ENCODE peak calls at places on chromosomes 1 and 21, in four cellular contexts. Q is HEK293T, Y is K562, E is HepG2. O is an unnamed sample.

GRCh38 chr1:113369715-113370114 is 20.6 kb upstream of the MAGI3 start:
- DNase-seq in Q (no peak), Y (no peak), E (no peak), O (no peak)

GRCh38 chr1:77063118-77063517 is 156.1 kb downstream of the PIGK start:
- DNase-seq in Q (no peak), Y (no peak), E (no peak), O (no peak)

GRCh38 chr1:201475121-201475520 is 6.1 kb upstream of the PHLDA3 start:
- DNase-seq in Q (no peak), Y (no peak), E (peak; percentile 29), O (no peak)

GRCh38 chr1:166164995-166165660 is 1.7 kb downstream of the FAM78B start:
- DNase-seq in Q (peak; percentile 68), Y (peak; percentile 62), E (peak; percentile 8), O (no peak)

GRCh38 chr21:25862596-25862995 is 127.8 kb downstream of the GABPA start:
- DNase-seq in Q (peak; percentile 45), Y (peak; percentile 43), E (peak; percentile 12), O (no peak)

GRCh38 chr1:209880051-209880450 is 52.3 kb downstream of the UTP25 start:
- DNase-seq in Q (no peak), Y (no peak), E (no peak), O (no peak)

GRCh38 chr1:153670257-153670858 is 435 bp downstream of the ILF2 start:
- DNase-seq in Q (no peak), Y (peak; percentile 73), E (no peak), O (no peak)

GRCh38 chr1:157484573-157484972 is 67.7 kb downstream of the FCRL5 start:
- DNase-seq in Q (no peak), Y (no peak), E (no peak), O (no peak)

GRCh38 chr1:44714944-44715571 is 15.9 kb downstream of the RNU5D-1 start:
- DNase-seq in Q (peak; percentile 80), Y (peak; percentile 86), E (peak; percentile 72), O (peak; percentile 71)

GRCh38 chr1:246597340-246597739 is 31.1 kb downstream of the CNST start:
- DNase-seq in Q (no peak), Y (no peak), E (peak; percentile 18), O (no peak)

GRCh38 chr1:6037338-6037762 is 8.3 kb upstream of the KCNAB2 start:
- DNase-seq in Q (no peak), Y (no peak), E (no peak), O (no peak)

GRCh38 chr1:71364236-71364635 is 283.4 kb upstream of the ZRANB2 start:
- DNase-seq in Q (no peak), Y (no peak), E (no peak), O (no peak)

GRCh38 chr1:33814166-33814565 is 49.7 kb upstream of the HMGB4 start:
- DNase-seq in Q (no peak), Y (no peak), E (no peak), O (no peak)

GRCh38 chr1:218380125-218380977 is 35.2 kb downstream of the TGFB2 start:
- DNase-seq in Q (no peak), Y (no peak), E (peak; percentile 87), O (no peak)

GRCh38 chr21:29812947-29813346 is 126.8 kb downstream of the GRIK1 start:
- DNase-seq in Q (no peak), Y (no peak), E (no peak), O (no peak)

GRCh38 chr1:56931686-56932085 is 34.1 kb downstream of the C8B start:
- DNase-seq in Q (no peak), Y (no peak), E (no peak), O (no peak)

GRCh38 chr1:203278087-203278884 is 27.0 kb upstream of the BTG2 start:
- DNase-seq in Q (no peak), Y (peak; percentile 43), E (no peak), O (no peak)

GRCh38 chr1:72284398-72285073 is 2.2 kb upstream of the NEGR1 start:
- DNase-seq in Q (peak; percentile 55), Y (no peak), E (peak; percentile 13), O (no peak)

GRCh38 chr1:94947453-94947852 is 20.5 kb upstream of the CNN3 start:
- DNase-seq in Q (no peak), Y (no peak), E (no peak), O (no peak)

GRCh38 chr1:4380564-4381168 is 273.7 kb upstream of the AJAP1 start:
- DNase-seq in Q (no peak), Y (no peak), E (peak; percentile 32), O (no peak)

GRCh38 chr21:35048183-35048601 is 910 bp downstream of the RUNX1 start:
- DNase-seq in Q (no peak), Y (no peak), E (no peak), O (no peak)

GRCh38 chr1:160206421-160207117 is 1.4 kb downstream of the PEA15 start:
- DNase-seq in Q (no peak), Y (no peak), E (no peak), O (no peak)

GRCh38 chr1:179760521-179760920 is 17.4 kb downstream of the FAM163A start:
- DNase-seq in Q (no peak), Y (no peak), E (no peak), O (no peak)

GRCh38 chr1:236009193-236009592 is 55.7 kb downstream of the NID1 start:
- DNase-seq in Q (no peak), Y (no peak), E (no peak), O (no peak)

GRCh38 chr1:163315773-163316374 is 5.9 kb upstream of the NUF2 start:
- DNase-seq in Q (peak; percentile 12), Y (no peak), E (peak; percentile 31), O (no peak)

GRCh38 chr21:18069875-18070274 is 174.8 kb upstream of the CHODL start:
- DNase-seq in Q (no peak), Y (no peak), E (no peak), O (no peak)

GRCh38 chr1:26574690-26575349 is 45.3 kb downstream of the RPS6KA1 start:
- DNase-seq in Q (no peak), Y (no peak), E (no peak), O (no peak)

GRCh38 chr21:31873696-31874599 is 1.1 kb downstream of the HUNK start:
- DNase-seq in Q (peak; percentile 80), Y (peak; percentile 76), E (no peak), O (no peak)

GRCh38 chr1:205396972-205397616 is 24.8 kb downstream of the LEMD1 start:
- DNase-seq in Q (peak; percentile 82), Y (peak; percentile 70), E (peak; percentile 64), O (peak; percentile 8)

GRCh38 chr21:46221664-46222435 is 6.7 kb downstream of the LSS start:
- DNase-seq in Q (no peak), Y (no peak), E (no peak), O (no peak)

GRCh38 chr1:232911027-232911599 is 39.3 kb upstream of the NTPCR start:
- DNase-seq in Q (no peak), Y (no peak), E (no peak), O (no peak)
- TF ChIP-seq FOXK2 in Q (no peak), Y (no peak), E (no peak), O (no peak)

DNA sequence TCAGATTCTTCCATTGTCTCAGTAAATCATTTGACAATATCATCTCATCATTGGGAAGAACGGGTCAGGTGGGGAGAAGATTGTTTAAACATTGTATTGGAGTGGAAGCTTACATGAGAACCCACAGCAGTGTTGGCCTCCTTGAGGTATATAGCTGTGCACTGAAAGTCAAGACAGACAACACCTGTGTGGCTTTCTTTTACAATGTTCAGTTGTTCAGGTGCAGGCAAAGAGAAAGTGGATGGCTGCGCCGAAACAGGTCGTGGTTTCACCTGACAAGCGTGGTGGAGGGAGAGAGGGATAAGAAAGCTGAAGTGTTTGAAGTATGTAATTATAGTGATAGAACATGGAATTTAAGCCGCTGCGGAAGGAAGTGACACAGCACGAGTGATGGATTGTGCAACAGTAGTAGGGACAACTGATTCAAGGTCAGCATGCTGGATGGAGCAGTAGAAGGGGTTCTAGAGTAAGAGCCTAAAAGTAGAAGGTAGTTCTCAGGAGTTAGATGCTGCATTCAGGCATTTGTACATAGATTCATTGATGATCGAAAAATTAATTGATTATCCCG is 25.6 kb downstream of the FMN2 start:
- DNase-seq in Q (no peak), Y (no peak), E (no peak), O (no peak)
- TF ChIP-seq FOXK2 in Q (no peak), Y (no peak), E (no peak), O (no peak)

DNA sequence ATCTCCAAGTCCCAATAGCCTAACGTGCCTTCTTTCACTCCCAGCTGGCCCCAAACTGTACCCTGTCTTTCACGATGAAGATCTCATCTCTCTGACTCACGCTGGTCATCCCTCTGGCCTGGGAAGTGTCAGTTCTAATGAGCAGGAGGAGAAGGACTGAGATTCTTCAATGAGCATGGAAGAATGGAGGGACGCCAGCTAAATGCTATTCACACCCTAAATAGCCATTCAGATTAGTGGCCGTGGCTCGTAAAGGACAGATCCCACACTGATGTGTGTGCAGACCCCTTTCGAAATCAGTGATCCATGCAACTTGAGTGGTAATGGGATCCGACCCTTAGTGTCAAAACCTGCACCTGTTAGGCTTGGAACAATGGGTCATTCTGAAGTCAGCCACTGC is 75.9 kb upstream of the SMYD2 start:
- DNase-seq in Q (no peak), Y (no peak), E (no peak), O (no peak)
- TF ChIP-seq FOXK2 in Q (no peak), Y (no peak), E (no peak), O (no peak)

GRCh38 chr1:36542024-36542961 is 59.6 kb upstream of the CSF3R start:
- DNase-seq in Q (no peak), Y (no peak), E (no peak), O (no peak)
- TF ChIP-seq FOXK2 in Q (no peak), Y (no peak), E (no peak), O (no peak)

DNA sequence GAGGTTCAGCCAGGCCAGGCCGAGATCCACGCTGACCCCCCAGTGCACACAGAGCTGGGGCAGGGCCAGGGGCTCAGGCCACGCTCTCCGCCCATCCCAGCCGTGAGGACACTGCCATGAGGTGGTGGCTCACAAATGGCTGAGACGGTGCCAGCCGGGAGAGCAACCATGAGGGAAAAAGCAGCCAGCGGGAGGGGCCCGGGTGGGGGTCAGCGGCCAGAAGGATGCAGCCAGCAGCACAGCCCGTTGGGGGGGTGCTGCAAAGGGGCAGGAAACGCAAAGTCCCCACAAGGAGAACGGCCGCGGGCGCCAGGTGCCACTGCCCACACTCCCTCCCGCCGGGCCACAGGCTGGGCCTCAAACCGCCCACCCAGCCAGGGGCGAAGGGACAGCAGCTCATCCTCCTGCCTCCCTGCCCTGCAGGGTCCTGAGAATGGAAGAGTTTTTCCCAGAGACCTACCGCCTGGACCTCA is 8.3 kb downstream of the TTLL10 start:
- DNase-seq in Q (no peak), Y (no peak), E (no peak), O (no peak)
- TF ChIP-seq FOXK2 in Q (no peak), Y (no peak), E (no peak), O (no peak)

GRCh38 chr21:39472211-39472610 is 20.4 kb downstream of the SH3BGR start:
- DNase-seq in Q (no peak), Y (no peak), E (no peak), O (no peak)
- TF ChIP-seq FOXK2 in Q (no peak), Y (no peak), E (no peak), O (no peak)

GRCh38 chr1:10045480-10046355 is 13.0 kb downstream of the UBE4B start:
- DNase-seq in Q (no peak), Y (peak; percentile 52), E (no peak), O (no peak)
- TF ChIP-seq FOXK2 in Q (no peak), Y (peak; percentile 96), E (no peak), O (no peak)

GRCh38 chr21:43959231-43960041 is 52.7 kb upstream of the TRAPPC10 start:
- DNase-seq in Q (no peak), Y (no peak), E (no peak), O (no peak)
- TF ChIP-seq FOXK2 in Q (no peak), Y (no peak), E (no peak), O (no peak)

O was measured in GM12878.